ENCODE peak calls at places on chromosomes 3 and 15, in five cellular contexts. One of them, this sample, is unnamed.

GRCh38 chr3:30493912-30494311 is 112.5 kb upstream of the TGFBR2 start:
- DNase-seq in suprapubic skin: no peak
- DNase-seq in uterus: peak
- DNase-seq in body of pancreas: no peak
- DNase-seq in H54: no peak
- DNase-seq in this sample: no peak

GRCh38 chr3:158625881-158626280 is 18.4 kb upstream of the GFM1 start:
- DNase-seq in suprapubic skin: no peak
- DNase-seq in uterus: no peak
- DNase-seq in body of pancreas: no peak
- DNase-seq in H54: no peak
- DNase-seq in this sample: no peak

GRCh38 chr15:45678459-45679178 is 43.8 kb downstream of the SQOR start:
- DNase-seq in suprapubic skin: no peak
- DNase-seq in uterus: no peak
- DNase-seq in body of pancreas: no peak
- DNase-seq in H54: no peak
- DNase-seq in this sample: no peak

GRCh38 chr3:56862352-56863062 is 60.8 kb upstream of the ARHGEF3 start:
- DNase-seq in suprapubic skin: no peak
- DNase-seq in uterus: no peak
- DNase-seq in body of pancreas: no peak
- DNase-seq in H54: peak
- DNase-seq in this sample: no peak

GRCh38 chr15:56719774-56720555 is 13.3 kb downstream of the ZNF280D start:
- DNase-seq in suprapubic skin: no peak
- DNase-seq in uterus: no peak
- DNase-seq in body of pancreas: no peak
- DNase-seq in H54: no peak
- DNase-seq in this sample: no peak

GRCh38 chr3:189398656-189399055 is 226.9 kb downstream of the TPRG1 start:
- DNase-seq in suprapubic skin: no peak
- DNase-seq in uterus: no peak
- DNase-seq in body of pancreas: no peak
- DNase-seq in H54: no peak
- DNase-seq in this sample: no peak

GRCh38 chr3:53949541-53949940 is 57.9 kb upstream of the SELENOK start:
- DNase-seq in suprapubic skin: no peak
- DNase-seq in uterus: no peak
- DNase-seq in body of pancreas: no peak
- DNase-seq in H54: no peak
- DNase-seq in this sample: no peak

GRCh38 chr3:127407026-127407939 is 119.4 kb upstream of the PRR20G start:
- DNase-seq in suprapubic skin: no peak
- DNase-seq in uterus: no peak
- DNase-seq in body of pancreas: no peak
- DNase-seq in H54: no peak
- DNase-seq in this sample: no peak

GRCh38 chr3:142853270-142854163 is 35.4 kb downstream of the PCOLCE2 start:
- DNase-seq in suprapubic skin: no peak
- DNase-seq in uterus: no peak
- DNase-seq in body of pancreas: peak
- DNase-seq in H54: peak
- DNase-seq in this sample: no peak

GRCh38 chr3:157128771-157129671 is 30.9 kb downstream of the CCNL1 start:
- DNase-seq in suprapubic skin: no peak
- DNase-seq in uterus: peak
- DNase-seq in body of pancreas: peak
- DNase-seq in H54: no peak
- DNase-seq in this sample: no peak

GRCh38 chr15:79450648-79451047 is 18.5 kb downstream of the MINAR1 start:
- DNase-seq in suprapubic skin: no peak
- DNase-seq in uterus: no peak
- DNase-seq in body of pancreas: no peak
- DNase-seq in H54: no peak
- DNase-seq in this sample: no peak

GRCh38 chr15:64772488-64772887 is 2.9 kb downstream of the RBPMS2 start:
- DNase-seq in suprapubic skin: no peak
- DNase-seq in uterus: no peak
- DNase-seq in body of pancreas: no peak
- DNase-seq in H54: no peak
- DNase-seq in this sample: no peak

GRCh38 chr3:196569003-196569516 is 600 bp downstream of the FBXO45 start:
- DNase-seq in suprapubic skin: peak
- DNase-seq in uterus: no peak
- DNase-seq in body of pancreas: peak
- DNase-seq in H54: peak
- DNase-seq in this sample: peak

GRCh38 chr15:92158426-92158825 is 235.3 kb upstream of the ST8SIA2 start:
- DNase-seq in suprapubic skin: no peak
- DNase-seq in uterus: no peak
- DNase-seq in body of pancreas: no peak
- DNase-seq in H54: no peak
- DNase-seq in this sample: no peak

GRCh38 chr15:86089422-86089821 is 9.8 kb downstream of the AGBL1 start:
- DNase-seq in suprapubic skin: no peak
- DNase-seq in uterus: no peak
- DNase-seq in body of pancreas: no peak
- DNase-seq in H54: no peak
- DNase-seq in this sample: no peak

GRCh38 chr15:77527831-77528231 is 104.9 kb downstream of the LINGO1 start:
- DNase-seq in suprapubic skin: peak
- DNase-seq in uterus: no peak
- DNase-seq in body of pancreas: no peak
- DNase-seq in H54: no peak
- DNase-seq in this sample: no peak

GRCh38 chr3:187902041-187902471 is 156.8 kb upstream of the BCL6 start:
- DNase-seq in suprapubic skin: no peak
- DNase-seq in uterus: no peak
- DNase-seq in body of pancreas: no peak
- DNase-seq in H54: no peak
- DNase-seq in this sample: no peak

GRCh38 chr3:72444642-72445223 is 403.5 kb downstream of the SHQ1 start:
- DNase-seq in suprapubic skin: no peak
- DNase-seq in uterus: no peak
- DNase-seq in body of pancreas: no peak
- DNase-seq in H54: no peak
- DNase-seq in this sample: peak

GRCh38 chr3:136141891-136142290 is 54.2 kb downstream of the MSL2 start:
- DNase-seq in suprapubic skin: no peak
- DNase-seq in uterus: no peak
- DNase-seq in body of pancreas: no peak
- DNase-seq in H54: no peak
- DNase-seq in this sample: no peak

GRCh38 chr3:39760325-39760724 is 49.1 kb upstream of the MYRIP start:
- DNase-seq in suprapubic skin: no peak
- DNase-seq in uterus: no peak
- DNase-seq in body of pancreas: no peak
- DNase-seq in H54: no peak
- DNase-seq in this sample: no peak

DNA sequence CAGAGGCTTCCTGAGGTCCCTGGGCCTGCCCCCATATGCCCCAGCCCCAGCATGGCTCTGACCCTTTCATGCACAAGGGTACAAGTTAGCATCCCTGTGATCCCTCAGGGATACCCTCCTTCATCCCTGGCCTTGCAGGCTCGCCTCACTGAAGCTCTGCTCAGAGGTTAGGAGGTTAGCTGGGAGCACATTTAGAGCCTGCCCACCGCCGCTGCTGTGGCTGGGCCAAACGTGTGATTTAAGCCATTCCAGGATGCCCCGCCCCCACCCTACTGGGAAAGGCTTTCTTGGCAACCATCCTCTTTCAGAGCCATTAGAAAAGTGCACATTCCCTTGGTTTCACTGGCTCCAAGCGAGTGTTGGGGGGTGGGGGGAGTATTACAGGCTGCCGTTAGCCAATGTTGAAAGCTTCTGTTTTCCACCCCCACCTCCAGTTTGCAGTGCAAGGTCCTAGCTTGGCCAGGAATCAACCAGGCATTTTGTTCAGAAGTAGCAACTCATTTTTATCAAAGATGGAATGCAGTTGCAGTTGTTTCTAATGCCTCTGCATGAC is 6.3 kb upstream of the HES1 start:
- DNase-seq in suprapubic skin: no peak
- DNase-seq in uterus: peak
- DNase-seq in body of pancreas: peak
- DNase-seq in H54: no peak
- DNase-seq in this sample: no peak
- TF ChIP-seq POLR2A in suprapubic skin: no peak
- TF ChIP-seq POLR2A in uterus: no peak
- TF ChIP-seq POLR2A in body of pancreas: no peak
- TF ChIP-seq POLR2A in H54: no peak
- TF ChIP-seq POLR2A in this sample: no peak

GRCh38 chr3:125618851-125619250 is 23.6 kb upstream of the OSBPL11 start:
- DNase-seq in suprapubic skin: no peak
- DNase-seq in uterus: no peak
- DNase-seq in body of pancreas: no peak
- DNase-seq in H54: no peak
- DNase-seq in this sample: no peak

GRCh38 chr3:125624341-125624740 is 29.0 kb upstream of the OSBPL11 start:
- DNase-seq in suprapubic skin: no peak
- DNase-seq in uterus: no peak
- DNase-seq in body of pancreas: no peak
- DNase-seq in H54: no peak
- DNase-seq in this sample: no peak

GRCh38 chr3:125618208-125618607 is 22.9 kb upstream of the OSBPL11 start:
- DNase-seq in suprapubic skin: no peak
- DNase-seq in uterus: no peak
- DNase-seq in body of pancreas: no peak
- DNase-seq in H54: no peak
- DNase-seq in this sample: no peak

GRCh38 chr3:125628212-125628611 is 32.9 kb upstream of the OSBPL11 start:
- DNase-seq in suprapubic skin: no peak
- DNase-seq in uterus: no peak
- DNase-seq in body of pancreas: no peak
- DNase-seq in H54: no peak
- DNase-seq in this sample: no peak

DNA sequence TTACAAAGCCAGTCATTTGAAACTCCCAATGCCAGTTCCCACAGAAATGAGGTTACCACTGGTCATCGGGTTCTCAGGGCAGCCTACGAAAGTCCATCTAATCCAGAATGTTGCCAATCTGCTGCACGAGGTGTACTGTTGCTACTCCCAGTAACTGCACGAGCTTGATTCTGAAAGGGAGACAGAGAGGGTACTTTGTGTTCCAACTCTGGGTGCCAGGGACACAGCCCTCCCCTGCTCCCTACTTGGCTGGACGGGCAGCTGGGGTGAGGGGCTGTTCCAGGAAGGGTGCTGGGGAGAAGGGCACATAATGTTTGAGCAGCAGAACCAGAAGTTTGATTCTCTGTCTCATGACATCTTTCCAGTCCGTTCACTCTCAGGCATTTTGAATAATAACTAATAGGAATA is 27.1 kb upstream of the OSBPL11 start:
- DNase-seq in suprapubic skin: no peak
- DNase-seq in uterus: no peak
- DNase-seq in body of pancreas: peak
- DNase-seq in H54: no peak
- DNase-seq in this sample: no peak
- TF ChIP-seq POLR2A in suprapubic skin: no peak
- TF ChIP-seq POLR2A in uterus: no peak
- TF ChIP-seq POLR2A in body of pancreas: no peak
- TF ChIP-seq POLR2A in H54: no peak
- TF ChIP-seq POLR2A in this sample: no peak

DNA sequence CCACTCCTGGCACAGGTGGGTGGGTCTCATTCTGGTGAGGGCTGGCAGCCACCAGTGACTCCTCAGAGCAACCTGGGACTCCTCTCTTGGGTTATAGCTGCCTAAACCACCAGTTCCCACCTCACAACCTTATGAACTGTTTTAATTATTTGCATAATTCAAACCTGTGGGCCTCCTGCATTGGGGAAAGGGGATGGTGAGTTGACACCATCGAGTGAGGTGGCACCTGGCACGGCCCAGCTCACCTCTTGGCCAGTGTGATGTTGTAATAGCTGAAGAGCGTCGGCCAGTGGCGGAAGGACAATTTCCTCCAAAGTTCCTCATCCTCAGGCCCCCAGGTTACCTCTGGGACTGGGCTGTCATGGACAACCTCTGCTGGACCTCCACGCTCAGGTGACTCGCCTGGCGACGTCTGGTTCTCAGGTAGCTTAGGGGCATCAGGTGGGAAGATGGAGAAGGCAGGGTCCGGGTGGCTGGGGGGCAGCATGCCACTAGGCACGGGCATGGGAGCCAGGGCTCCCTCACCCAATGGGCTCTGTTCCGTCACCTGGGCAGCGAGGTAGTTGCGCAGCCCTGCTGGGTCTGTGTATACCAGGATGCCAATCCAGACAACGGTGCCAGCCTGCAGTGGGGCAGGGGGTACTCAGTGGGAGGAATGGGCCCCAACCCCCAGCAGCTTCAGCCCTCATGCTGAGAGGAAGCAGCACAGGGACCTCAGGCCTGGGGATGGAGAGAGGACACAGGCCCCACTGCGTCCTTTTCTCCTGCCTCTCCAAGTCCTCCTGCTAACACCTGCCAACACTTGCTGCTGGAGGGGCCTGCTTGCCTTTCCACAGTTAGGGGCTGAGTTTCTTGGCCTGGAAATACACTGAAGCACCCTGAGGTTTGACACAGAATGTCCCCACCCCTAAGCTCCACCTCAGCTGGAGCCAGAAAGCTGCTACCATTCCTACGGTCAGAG is 38.5 kb downstream of the PTPN23 start:
- DNase-seq in suprapubic skin: no peak
- DNase-seq in uterus: no peak
- DNase-seq in body of pancreas: no peak
- DNase-seq in H54: no peak
- DNase-seq in this sample: no peak
- TF ChIP-seq POLR2A in suprapubic skin: no peak
- TF ChIP-seq POLR2A in uterus: no peak
- TF ChIP-seq POLR2A in body of pancreas: no peak
- TF ChIP-seq POLR2A in H54: no peak
- TF ChIP-seq POLR2A in this sample: no peak

DNA sequence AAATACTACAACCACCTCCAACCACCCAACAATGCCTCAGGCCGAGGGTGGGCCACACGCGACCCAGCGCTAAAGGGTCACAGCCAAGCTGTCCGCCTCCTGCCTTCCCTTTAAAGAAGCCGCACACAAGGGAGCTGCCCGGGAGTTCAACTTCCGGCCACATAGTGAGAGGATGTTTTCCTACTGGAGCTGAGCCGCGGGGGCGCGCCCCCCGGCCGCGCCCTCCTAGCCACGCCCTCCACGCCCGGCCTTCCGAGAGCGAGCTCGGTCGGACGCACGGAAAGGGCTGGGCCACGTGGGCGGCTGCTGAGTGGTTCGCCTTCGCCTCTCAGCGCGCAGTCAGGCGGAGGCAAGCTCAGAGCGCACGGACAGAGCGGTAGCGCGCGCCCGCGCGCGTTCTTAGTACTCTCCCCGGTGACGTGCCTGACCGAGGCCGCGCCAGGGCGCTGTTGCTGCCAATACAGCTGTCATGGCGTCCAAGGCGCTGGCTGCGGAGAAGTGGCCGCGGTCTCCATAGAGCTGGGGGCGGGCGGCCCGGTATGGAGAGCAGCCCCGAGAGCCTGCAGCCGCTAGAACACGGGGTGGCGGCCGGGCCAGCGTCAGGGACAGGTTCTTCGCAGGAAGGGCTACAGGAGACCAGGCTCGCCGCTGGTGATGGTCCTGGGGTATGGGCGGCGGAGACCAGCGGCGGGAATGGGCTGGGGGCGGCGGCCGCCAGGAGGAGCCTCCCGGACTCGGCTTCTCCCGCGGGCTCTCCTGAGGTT is at the start of gene MINDY2:
- DNase-seq in suprapubic skin: peak
- DNase-seq in uterus: peak
- DNase-seq in body of pancreas: peak
- DNase-seq in H54: peak
- DNase-seq in this sample: peak
- TF ChIP-seq POLR2A in suprapubic skin: no peak
- TF ChIP-seq POLR2A in uterus: peak
- TF ChIP-seq POLR2A in body of pancreas: peak
- TF ChIP-seq POLR2A in H54: peak
- TF ChIP-seq POLR2A in this sample: peak